ENCODE peak calls at places on chromosome 20, in six cellular contexts. P, Q, I, X, U and F are unnamed samples.

GRCh38 chr20:25199473-25200265 is 4.2 kb downstream of the ENTPD6 start:
- DNase-seq in X (no peak), I (no peak), Q (no peak), U (no peak), P (no peak), F (no peak)

GRCh38 chr20:35942243-35942642 is 12.1 kb downstream of the SCAND1 start:
- DNase-seq in I (no peak), X (no peak), U (no peak), P (no peak), Q (no peak), F (no peak)

GRCh38 chr20:6231551-6231950 is 108.7 kb upstream of the FERMT1 start:
- DNase-seq in U (peak), I (no peak), X (no peak), P (no peak), Q (no peak), F (peak)

GRCh38 chr20:49563015-49563980 is 4.6 kb downstream of the PTGIS start:
- DNase-seq in U (no peak), Q (no peak), X (no peak), I (peak), P (peak), F (no peak)

GRCh38 chr20:50387996-50388332 is 122.2 kb upstream of the PTPN1 start:
- DNase-seq in I (no peak), U (peak), Q (no peak), X (no peak), P (no peak), F (peak)

GRCh38 chr20:33656010-33656782 is 5.9 kb upstream of the C20orf144 start:
- DNase-seq in I (no peak), P (peak), X (no peak), U (no peak), Q (no peak), F (no peak)

GRCh38 chr20:52008874-52009273 is 182.7 kb downstream of the ZFP64 start:
- DNase-seq in U (no peak), Q (no peak), I (no peak), X (no peak), P (no peak), F (no peak)

GRCh38 chr20:14948416-14948815 is 611.0 kb upstream of the FLRT3 start:
- DNase-seq in X (no peak), P (no peak), I (no peak), U (no peak), Q (no peak), F (no peak)

GRCh38 chr20:51400051-51400926 is 142.2 kb downstream of the NFATC2 start:
- DNase-seq in Q (peak), U (no peak), X (no peak), P (no peak), I (no peak), F (no peak)

GRCh38 chr20:15523431-15523830 is 1049.8 kb downstream of the KIF16B start:
- DNase-seq in X (no peak), U (no peak), I (no peak), P (no peak), Q (no peak), F (no peak)

GRCh38 chr20:45359069-45359405 is 3.9 kb upstream of the SYS1 start:
- DNase-seq in I (no peak), X (no peak), P (no peak), Q (peak), U (peak), F (peak)

GRCh38 chr20:53244711-53245110 is 272.6 kb downstream of the TSHZ2 start:
- DNase-seq in Q (no peak), P (no peak), U (no peak), X (no peak), I (no peak), F (no peak)

GRCh38 chr20:11267131-11267761 is 593.4 kb upstream of the JAG1 start:
- DNase-seq in P (peak), Q (no peak), I (no peak), X (peak), U (peak), F (peak)

GRCh38 chr20:8271727-8272126 is 139.7 kb downstream of the PLCB1 start:
- DNase-seq in X (no peak), Q (no peak), U (peak), I (no peak), P (no peak), F (no peak)

GRCh38 chr20:8722277-8722928 is 346.5 kb upstream of the PLCB4 start:
- DNase-seq in P (peak), Q (no peak), X (no peak), I (no peak), U (peak), F (peak)

GRCh38 chr20:35171753-35172433 is at the start of gene PROCR:
- DNase-seq in I (peak), X (peak), U (peak), P (peak), Q (peak), F (peak)

GRCh38 chr20:2178328-2179232 is 77.0 kb downstream of the STK35 start:
- DNase-seq in X (no peak), I (no peak), Q (no peak), U (no peak), P (no peak), F (no peak)

GRCh38 chr20:25251019-25251418 is 3.1 kb downstream of the PYGB start:
- DNase-seq in U (no peak), Q (no peak), I (no peak), X (no peak), P (peak), F (no peak)

GRCh38 chr20:15446373-15446772 is 1109.0 kb upstream of the FLRT3 start:
- DNase-seq in Q (no peak), P (no peak), I (no peak), U (peak), X (peak), F (no peak)

GRCh38 chr20:50009521-50010454 is 27.0 kb downstream of the SNAI1 start:
- DNase-seq in X (no peak), U (no peak), Q (no peak), I (no peak), P (peak), F (no peak)

GRCh38 chr20:55500130-55500529 is 505.2 kb downstream of the CBLN4 start:
- DNase-seq in P (no peak), Q (no peak), X (no peak), U (no peak), I (no peak), F (no peak)

GRCh38 chr20:49868964-49869363 is 46.4 kb downstream of the SPATA2 start:
- DNase-seq in Q (no peak), I (no peak), U (no peak), X (no peak), P (no peak), F (no peak)

GRCh38 chr20:61146006-61146405 is 106.1 kb upstream of the CDH4 start:
- DNase-seq in P (no peak), I (no peak), Q (no peak), X (no peak), U (no peak), F (peak)

GRCh38 chr20:36885355-36885754 is 9.4 kb downstream of the TLDC2 start:
- DNase-seq in U (peak), X (no peak), Q (no peak), P (no peak), I (no peak), F (peak)

GRCh38 chr20:49278817-49279676 is 1.2 kb upstream of the ZNFX1 start:
- DNase-seq in P (peak), I (no peak), X (peak), U (no peak), Q (no peak), F (peak)

GRCh38 chr20:12049125-12049524 is 131.4 kb downstream of the BTBD3 start:
- DNase-seq in P (no peak), X (no peak), Q (no peak), U (no peak), I (no peak), F (no peak)

GRCh38 chr20:57425150-57426013 is 34.2 kb downstream of the RBM38 start:
- DNase-seq in I (no peak), P (peak), X (no peak), U (no peak), Q (no peak), F (no peak)

GRCh38 chr20:3679749-3680700 is 1.8 kb downstream of the ADAM33 start:
- DNase-seq in I (no peak), P (peak), U (peak), X (peak), Q (no peak), F (peak)

GRCh38 chr20:2801459-2801728 is 967 bp upstream of the CPXM1 start:
- DNase-seq in Q (no peak), U (no peak), X (no peak), I (no peak), P (no peak), F (peak)

GRCh38 chr20:24519476-24519875 is 50.0 kb downstream of the SYNDIG1 start:
- DNase-seq in U (no peak), I (no peak), X (no peak), P (no peak), Q (no peak), F (peak)

GRCh38 chr20:22944062-22944461 is 91.0 kb upstream of the SSTR4 start:
- DNase-seq in X (no peak), P (no peak), U (no peak), I (no peak), Q (no peak), F (no peak)

GRCh38 chr20:39576786-39577185 is 614.6 kb downstream of the DHX35 start:
- DNase-seq in Q (no peak), X (no peak), I (no peak), U (no peak), P (no peak), F (peak)

GRCh38 chr20:58923117-58923712 is 57.8 kb upstream of the NELFCD start:
- DNase-seq in U (no peak), Q (no peak), X (no peak), I (no peak), P (no peak), F (no peak)